ENCODE peak calls at places on chromosomes 16 and 17, in five cellular contexts. A, B, Q, H and F are unnamed samples.

GRCh38 chr17:29574732-29575510 is 6.4 kb downstream of the TP53I13 start:
- DNase-seq in A (peak), B (no peak), Q (no peak), H (no peak), F (no peak)

GRCh38 chr17:81002409-81003361 is 11.0 kb downstream of the CHMP6 start:
- DNase-seq in A (no peak), B (peak), Q (no peak), H (peak), F (no peak)

GRCh38 chr16:86798247-86799041 is 220.1 kb downstream of the FOXL1 start:
- DNase-seq in A (no peak), B (no peak), Q (no peak), H (no peak), F (no peak)

GRCh38 chr17:68169840-68170239 is 78.0 kb upstream of the AMZ2 start:
- DNase-seq in A (no peak), B (no peak), Q (no peak), H (no peak), F (peak)

GRCh38 chr16:84614914-84615813 is 2.7 kb downstream of the COTL1 start:
- DNase-seq in A (no peak), B (no peak), Q (no peak), H (no peak), F (no peak)

GRCh38 chr17:2755941-2756724 is 6.7 kb upstream of the CCDC92B start:
- DNase-seq in A (peak), B (no peak), Q (peak), H (no peak), F (no peak)

GRCh38 chr17:39573447-39574298 is 34.0 kb downstream of the NEUROD2 start:
- DNase-seq in A (peak), B (peak), Q (peak), H (peak), F (peak)

GRCh38 chr17:47621293-47622178 is 28.2 kb upstream of the KPNB1 start:
- DNase-seq in A (peak), B (peak), Q (no peak), H (peak), F (peak)

GRCh38 chr16:87363771-87364476 is 19.7 kb downstream of the FBXO31 start:
- DNase-seq in A (no peak), B (peak), Q (no peak), H (peak), F (no peak)

GRCh38 chr16:89230210-89230609 is 12.7 kb downstream of the ZNF778 start:
- DNase-seq in A (no peak), B (no peak), Q (no peak), H (no peak), F (no peak)

GRCh38 chr16:30651124-30652004 is 604 bp downstream of the PRR14 start:
- DNase-seq in A (peak), B (peak), Q (peak), H (peak), F (peak)

GRCh38 chr17:66580178-66580577 is 254.7 kb upstream of the CACNG5 start:
- DNase-seq in A (peak), B (peak), Q (no peak), H (peak), F (peak)

GRCh38 chr16:85798901-85799496 is 345 bp downstream of the EMC8 start:
- DNase-seq in A (peak), B (peak), Q (peak), H (peak), F (peak)

GRCh38 chr17:8855477-8856204 is 11.8 kb downstream of the PIK3R6 start:
- DNase-seq in A (no peak), B (no peak), Q (no peak), H (no peak), F (no peak)

GRCh38 chr16:23597003-23597756 is 1.1 kb upstream of the NDUFAB1 start:
- DNase-seq in A (peak), B (no peak), Q (peak), H (no peak), F (peak)

GRCh38 chr17:18851206-18851605 is 6.7 kb upstream of the PRPSAP2 start:
- DNase-seq in A (no peak), B (no peak), Q (no peak), H (no peak), F (no peak)

GRCh38 chr17:56777859-56778258 is 55.9 kb downstream of the C17orf67 start:
- DNase-seq in A (no peak), B (peak), Q (no peak), H (peak), F (no peak)

GRCh38 chr16:82175627-82176026 is 5.6 kb upstream of the MPHOSPH6 start:
- DNase-seq in A (no peak), B (no peak), Q (no peak), H (no peak), F (no peak)

GRCh38 chr16:82167670-82168069 is 2.4 kb downstream of the MPHOSPH6 start:
- DNase-seq in A (no peak), B (no peak), Q (no peak), H (no peak), F (no peak)

DNA sequence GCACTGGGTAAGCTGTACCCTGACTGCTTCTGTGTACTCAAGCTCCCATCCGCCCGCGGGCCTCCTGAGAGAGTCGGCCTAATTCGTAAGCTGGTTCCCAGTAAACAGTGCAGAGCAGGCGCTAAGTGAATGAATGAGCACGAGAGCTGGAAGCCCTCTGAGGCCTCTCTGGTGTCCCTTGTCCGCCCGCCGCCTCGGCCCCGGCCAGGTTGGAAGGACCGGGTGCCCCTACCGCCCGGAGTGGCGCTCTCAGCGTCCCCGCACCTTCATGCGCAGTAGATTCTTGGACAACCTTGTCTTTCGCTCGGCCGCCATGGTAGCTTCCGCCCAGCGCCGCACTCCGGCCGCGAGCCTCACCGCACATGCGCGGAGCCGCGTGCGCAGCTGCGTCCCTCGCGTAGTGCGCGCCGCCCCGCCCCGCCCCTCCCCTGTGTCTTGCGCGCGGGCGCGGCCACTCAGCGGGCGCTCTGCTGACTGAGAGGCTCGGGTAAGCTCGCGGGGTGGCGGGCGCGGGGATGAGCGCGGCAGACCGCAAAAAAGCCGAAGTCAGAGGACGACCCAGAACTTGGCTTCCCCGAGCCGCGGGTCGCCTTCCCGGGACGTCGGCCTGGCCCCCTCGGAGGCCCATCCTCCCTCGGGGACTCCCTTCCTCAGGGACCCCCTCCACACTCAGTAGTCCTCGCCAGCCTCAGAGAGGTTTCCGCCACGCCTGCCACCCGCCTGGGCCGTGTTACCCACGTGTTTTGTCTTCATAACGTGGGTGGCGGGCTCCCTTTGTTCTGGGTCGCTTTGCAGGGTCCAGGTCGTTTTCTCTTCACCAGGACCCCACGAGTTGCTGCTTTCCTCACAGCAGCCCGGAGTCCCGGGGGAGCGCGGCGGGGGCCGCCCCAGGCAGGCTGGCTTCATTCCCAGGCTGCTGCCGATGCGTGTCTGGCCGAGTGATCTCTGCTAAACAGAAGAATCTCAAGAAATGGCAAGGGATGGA is at the start of gene MPHOSPH6:
- DNase-seq in A (peak), B (peak), Q (peak), H (peak), F (peak)
- H4K8ac ChIP-seq in A (no peak), B (peak), Q (peak), H (peak), F (peak)

GRCh38 chr16:11460820-11461594 is 115.7 kb downstream of the RMI2 start:
- DNase-seq in A (no peak), B (no peak), Q (no peak), H (no peak), F (no peak)

GRCh38 chr16:11462036-11462435 is 116.8 kb downstream of the RMI2 start:
- DNase-seq in A (no peak), B (no peak), Q (no peak), H (no peak), F (no peak)

GRCh38 chr16:11461595-11461990 is 116.3 kb downstream of the RMI2 start:
- DNase-seq in A (no peak), B (no peak), Q (no peak), H (no peak), F (no peak)

GRCh38 chr16:11464241-11464640 is 119.0 kb downstream of the RMI2 start:
- DNase-seq in A (no peak), B (no peak), Q (no peak), H (no peak), F (no peak)

GRCh38 chr16:11462861-11463260 is 117.6 kb downstream of the RMI2 start:
- DNase-seq in A (no peak), B (no peak), Q (no peak), H (no peak), F (no peak)
- H4K91ac ChIP-seq in A (no peak), B (no peak), Q (no peak), H (no peak), F (no peak)

DNA sequence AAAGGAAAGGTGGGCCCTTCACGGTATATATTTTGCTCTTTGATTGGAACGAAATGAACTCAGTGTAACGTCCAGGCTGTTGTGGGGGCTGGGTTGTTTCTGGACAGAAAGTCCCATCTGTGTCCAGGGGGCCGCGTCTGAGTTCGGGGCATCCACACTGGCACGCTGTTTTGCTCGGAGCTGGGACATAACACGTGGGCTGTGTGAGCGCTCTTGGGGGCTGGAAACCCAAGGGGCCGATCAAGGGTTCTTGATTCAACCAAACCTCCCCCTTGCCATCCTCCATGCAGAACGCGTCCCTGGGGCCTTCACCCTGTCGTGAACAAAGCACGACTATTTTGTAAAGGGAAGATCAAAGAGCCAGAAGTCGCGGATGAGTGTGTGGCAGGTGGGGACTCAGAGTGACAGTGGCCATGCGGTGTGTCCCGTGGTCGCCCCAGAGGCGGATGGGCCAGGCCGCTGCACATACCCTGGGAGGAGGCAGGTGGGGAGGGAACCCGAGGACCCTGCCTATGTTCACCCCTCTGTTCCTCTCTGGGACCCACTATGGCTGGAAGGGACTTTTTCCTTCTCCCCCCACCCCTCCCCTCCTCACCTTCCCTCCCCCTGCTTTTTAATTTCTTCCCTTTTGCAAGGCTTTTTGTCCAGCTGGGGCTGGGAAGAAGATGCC is 387.2 kb downstream of the SEC14L1 start:
- DNase-seq in A (no peak), B (no peak), Q (no peak), H (no peak), F (no peak)
- H4K8ac ChIP-seq in A (no peak), B (no peak), Q (peak), H (no peak), F (no peak)

DNA sequence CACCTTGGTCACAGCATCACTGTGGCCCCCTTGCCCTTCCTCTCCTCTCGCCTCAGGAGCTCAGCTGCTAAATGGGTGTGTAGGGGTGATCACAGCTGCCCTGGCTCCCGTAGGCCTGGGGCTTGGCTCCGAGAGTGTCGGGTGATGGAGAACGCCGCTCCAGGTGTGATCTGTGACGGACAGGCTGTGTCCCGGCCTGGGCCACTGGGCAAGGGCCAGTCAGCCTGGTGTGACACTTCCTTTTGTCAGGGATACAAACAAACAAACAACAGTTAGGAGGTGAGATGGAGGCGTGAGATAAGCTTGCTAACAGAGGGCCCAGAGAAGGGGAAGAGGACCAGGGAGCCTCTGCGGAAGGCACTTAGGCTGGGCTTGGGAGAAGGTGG is 2.0 kb downstream of the ADGRG1 start:
- DNase-seq in A (no peak), B (no peak), Q (no peak), H (no peak), F (peak)
- H4K91ac ChIP-seq in A (no peak), B (no peak), Q (no peak), H (peak), F (no peak)

GRCh38 chr16:4032768-4033167 is 83.5 kb downstream of the ADCY9 start:
- DNase-seq in A (no peak), B (peak), Q (no peak), H (no peak), F (no peak)

GRCh38 chr16:4028144-4028543 is 88.1 kb downstream of the ADCY9 start:
- DNase-seq in A (no peak), B (no peak), Q (no peak), H (no peak), F (no peak)

GRCh38 chr16:4033951-4034350 is 82.3 kb downstream of the ADCY9 start:
- DNase-seq in A (no peak), B (no peak), Q (no peak), H (no peak), F (no peak)

GRCh38 chr16:4026854-4027253 is 89.4 kb downstream of the ADCY9 start:
- DNase-seq in A (no peak), B (no peak), Q (no peak), H (no peak), F (no peak)

DNA sequence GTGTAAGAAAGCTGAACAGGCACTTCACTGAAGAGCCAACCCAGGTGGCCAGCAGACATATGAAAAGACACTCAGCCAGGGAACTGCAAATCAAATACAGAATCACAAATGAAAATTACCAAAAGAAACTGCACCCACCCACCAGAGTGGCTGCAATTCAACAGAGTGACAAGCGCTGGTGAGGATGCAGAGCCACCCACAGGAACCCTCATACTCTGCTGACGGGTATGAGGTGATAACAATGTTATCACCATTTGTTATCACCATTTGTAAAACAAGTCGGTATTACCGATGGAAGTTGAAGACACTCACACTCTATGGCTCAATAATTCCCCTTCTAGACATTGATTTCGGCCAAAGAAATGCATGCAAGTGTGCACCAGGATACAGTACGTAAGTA is 86.4 kb downstream of the ADCY9 start:
- DNase-seq in A (no peak), B (no peak), Q (no peak), H (no peak), F (peak)
- H4K8ac ChIP-seq in A (no peak), B (no peak), Q (no peak), H (no peak), F (no peak)

GRCh38 chr17:1509255-1509943 is 7.0 kb downstream of the INPP5K start:
- DNase-seq in A (no peak), B (no peak), Q (no peak), H (no peak), F (no peak)

GRCh38 chr17:1506649-1507254 is 9.7 kb downstream of the INPP5K start:
- DNase-seq in A (no peak), B (no peak), Q (no peak), H (no peak), F (no peak)

GRCh38 chr17:1511290-1511689 is 5.1 kb downstream of the INPP5K start:
- DNase-seq in A (no peak), B (no peak), Q (no peak), H (no peak), F (no peak)

GRCh38 chr17:1504866-1505265 is 11.5 kb downstream of the INPP5K start:
- DNase-seq in A (no peak), B (no peak), Q (no peak), H (no peak), F (no peak)

GRCh38 chr17:1505586-1505985 is 10.8 kb downstream of the INPP5K start:
- DNase-seq in A (no peak), B (no peak), Q (no peak), H (no peak), F (no peak)
- H4K91ac ChIP-seq in A (no peak), B (no peak), Q (no peak), H (no peak), F (no peak)

GRCh38 chr17:74299618-74300009 is 25.6 kb downstream of the DNAI2 start:
- DNase-seq in A (no peak), B (no peak), Q (no peak), H (no peak), F (no peak)
- H4K8ac ChIP-seq in A (no peak), B (no peak), Q (no peak), H (no peak), F (no peak)